ENCODE peak calls at places on chromosome 11, in six cellular contexts. One of them, this sample, is unnamed.

GRCh38 chr11:5197538-5197937 is 2.9 kb downstream of the OR51V1 start:
- DNase-seq in colonic mucosa: no peak
- DNase-seq in right atrium auricular region: no peak
- DNase-seq in posterior vena cava: no peak
- DNase-seq in GM23338: no peak
- DNase-seq in body of pancreas: no peak
- DNase-seq in this sample: no peak

GRCh38 chr11:88579466-88579865 is 241.9 kb upstream of the CTSC start:
- DNase-seq in posterior vena cava: no peak
- DNase-seq in GM23338: no peak
- DNase-seq in colonic mucosa: no peak
- DNase-seq in body of pancreas: no peak
- DNase-seq in right atrium auricular region: no peak
- DNase-seq in this sample: no peak

GRCh38 chr11:76491644-76492043 is 46.8 kb downstream of the EMSY start:
- DNase-seq in posterior vena cava: no peak
- DNase-seq in GM23338: peak
- DNase-seq in colonic mucosa: no peak
- DNase-seq in right atrium auricular region: no peak
- DNase-seq in body of pancreas: no peak
- DNase-seq in this sample: no peak

GRCh38 chr11:40132881-40133280 is 1326.6 kb downstream of the LRRC4C start:
- DNase-seq in GM23338: no peak
- DNase-seq in posterior vena cava: no peak
- DNase-seq in body of pancreas: no peak
- DNase-seq in colonic mucosa: no peak
- DNase-seq in right atrium auricular region: no peak
- DNase-seq in this sample: no peak

GRCh38 chr11:87038235-87038960 is 664 bp downstream of the TMEM135 start:
- DNase-seq in colonic mucosa: no peak
- DNase-seq in posterior vena cava: no peak
- DNase-seq in right atrium auricular region: no peak
- DNase-seq in GM23338: no peak
- DNase-seq in body of pancreas: no peak
- DNase-seq in this sample: no peak

GRCh38 chr11:112520293-112520692 is 259.6 kb upstream of the PLET1 start:
- DNase-seq in right atrium auricular region: no peak
- DNase-seq in GM23338: no peak
- DNase-seq in colonic mucosa: no peak
- DNase-seq in posterior vena cava: no peak
- DNase-seq in body of pancreas: no peak
- DNase-seq in this sample: no peak

GRCh38 chr11:79150320-79150719 is 290.5 kb downstream of the TENM4 start:
- DNase-seq in colonic mucosa: no peak
- DNase-seq in GM23338: no peak
- DNase-seq in posterior vena cava: no peak
- DNase-seq in right atrium auricular region: no peak
- DNase-seq in body of pancreas: no peak
- DNase-seq in this sample: no peak

GRCh38 chr11:113124578-113124977 is 163.4 kb downstream of the NCAM1 start:
- DNase-seq in right atrium auricular region: no peak
- DNase-seq in colonic mucosa: no peak
- DNase-seq in posterior vena cava: no peak
- DNase-seq in GM23338: no peak
- DNase-seq in body of pancreas: no peak
- DNase-seq in this sample: no peak

GRCh38 chr11:44968510-44968909 is 17.8 kb upstream of the TP53I11 start:
- DNase-seq in colonic mucosa: no peak
- DNase-seq in posterior vena cava: no peak
- DNase-seq in right atrium auricular region: no peak
- DNase-seq in body of pancreas: no peak
- DNase-seq in GM23338: no peak
- DNase-seq in this sample: no peak

GRCh38 chr11:82775736-82776346 is 42.2 kb upstream of the FAM181B start:
- DNase-seq in colonic mucosa: peak
- DNase-seq in body of pancreas: peak
- DNase-seq in right atrium auricular region: no peak
- DNase-seq in GM23338: peak
- DNase-seq in posterior vena cava: no peak
- DNase-seq in this sample: no peak

GRCh38 chr11:109946322-109946846 is 146.8 kb upstream of the ZC3H12C start:
- DNase-seq in GM23338: peak
- DNase-seq in right atrium auricular region: peak
- DNase-seq in body of pancreas: peak
- DNase-seq in posterior vena cava: peak
- DNase-seq in colonic mucosa: peak
- DNase-seq in this sample: no peak

GRCh38 chr11:110891411-110891810 is 179.2 kb upstream of the ARHGAP20 start:
- DNase-seq in right atrium auricular region: no peak
- DNase-seq in colonic mucosa: no peak
- DNase-seq in body of pancreas: no peak
- DNase-seq in GM23338: no peak
- DNase-seq in posterior vena cava: no peak
- DNase-seq in this sample: no peak

GRCh38 chr11:13959001-13959400 is 3.5 kb upstream of the SPON1 start:
- DNase-seq in body of pancreas: no peak
- DNase-seq in GM23338: no peak
- DNase-seq in right atrium auricular region: no peak
- DNase-seq in posterior vena cava: no peak
- DNase-seq in colonic mucosa: no peak
- DNase-seq in this sample: no peak

GRCh38 chr11:46338636-46338987 is 8.7 kb upstream of the DGKZ start:
- DNase-seq in body of pancreas: no peak
- DNase-seq in colonic mucosa: no peak
- DNase-seq in posterior vena cava: no peak
- DNase-seq in right atrium auricular region: no peak
- DNase-seq in GM23338: peak
- DNase-seq in this sample: no peak

GRCh38 chr11:119688362-119688761 is 40.6 kb downstream of the NECTIN1 start:
- DNase-seq in right atrium auricular region: no peak
- DNase-seq in posterior vena cava: no peak
- DNase-seq in colonic mucosa: no peak
- DNase-seq in GM23338: no peak
- DNase-seq in body of pancreas: no peak
- DNase-seq in this sample: no peak

This sample was measured in chondrocyte.